ENCODE peak calls at places on chromosomes 13 and 19, in six cellular contexts. One of them, this sample, is unnamed.

GRCh38 chr19:12806242-12807131 is at the start of gene RNASEH2A:
- DNase-seq in stimulated activated CD4-positive, alpha-beta T cell treated with anti-CD3 and anti-CD28 coated beads, Interleukin-4, amount 100 ng/mL, for 4 hours: peak
- DNase-seq in esophagus squamous epithelium: no peak
- DNase-seq in Peyer's patch: peak
- DNase-seq in cardiac fibroblast: peak
- DNase-seq in fibroblast of lung: peak
- DNase-seq in this sample: peak

GRCh38 chr13:51832471-51833152 is 12.4 kb downstream of the TMEM272 start:
- DNase-seq in esophagus squamous epithelium: no peak
- DNase-seq in Peyer's patch: peak
- DNase-seq in fibroblast of lung: peak
- DNase-seq in stimulated activated CD4-positive, alpha-beta T cell treated with anti-CD3 and anti-CD28 coated beads, Interleukin-4, amount 100 ng/mL, for 4 hours: peak
- DNase-seq in cardiac fibroblast: peak
- DNase-seq in this sample: peak

GRCh38 chr19:8578642-8579265 is 1.5 kb upstream of the MYO1F start:
- DNase-seq in esophagus squamous epithelium: no peak
- DNase-seq in cardiac fibroblast: peak
- DNase-seq in fibroblast of lung: peak
- DNase-seq in stimulated activated CD4-positive, alpha-beta T cell treated with anti-CD3 and anti-CD28 coated beads, Interleukin-4, amount 100 ng/mL, for 4 hours: peak
- DNase-seq in Peyer's patch: peak
- DNase-seq in this sample: peak

GRCh38 chr19:42114412-42114811 is 17.8 kb downstream of the POU2F2 start:
- DNase-seq in cardiac fibroblast: no peak
- DNase-seq in stimulated activated CD4-positive, alpha-beta T cell treated with anti-CD3 and anti-CD28 coated beads, Interleukin-4, amount 100 ng/mL, for 4 hours: no peak
- DNase-seq in Peyer's patch: peak
- DNase-seq in fibroblast of lung: no peak
- DNase-seq in esophagus squamous epithelium: no peak
- DNase-seq in this sample: no peak

GRCh38 chr13:67101730-67102467 is 128.2 kb downstream of the PCDH9 start:
- DNase-seq in stimulated activated CD4-positive, alpha-beta T cell treated with anti-CD3 and anti-CD28 coated beads, Interleukin-4, amount 100 ng/mL, for 4 hours: no peak
- DNase-seq in Peyer's patch: no peak
- DNase-seq in cardiac fibroblast: no peak
- DNase-seq in fibroblast of lung: peak
- DNase-seq in esophagus squamous epithelium: no peak
- DNase-seq in this sample: no peak

GRCh38 chr19:13057147-13057572 is 45.5 kb downstream of the LYL1 start:
- DNase-seq in stimulated activated CD4-positive, alpha-beta T cell treated with anti-CD3 and anti-CD28 coated beads, Interleukin-4, amount 100 ng/mL, for 4 hours: no peak
- DNase-seq in Peyer's patch: no peak
- DNase-seq in fibroblast of lung: no peak
- DNase-seq in cardiac fibroblast: no peak
- DNase-seq in esophagus squamous epithelium: no peak
- DNase-seq in this sample: no peak

GRCh38 chr13:21541271-21541670 is 62.7 kb downstream of the MICU2 start:
- DNase-seq in Peyer's patch: no peak
- DNase-seq in fibroblast of lung: no peak
- DNase-seq in cardiac fibroblast: no peak
- DNase-seq in esophagus squamous epithelium: no peak
- DNase-seq in stimulated activated CD4-positive, alpha-beta T cell treated with anti-CD3 and anti-CD28 coated beads, Interleukin-4, amount 100 ng/mL, for 4 hours: no peak
- DNase-seq in this sample: no peak

GRCh38 chr19:48689438-48689837 is 6.3 kb upstream of the FUT2 start:
- DNase-seq in stimulated activated CD4-positive, alpha-beta T cell treated with anti-CD3 and anti-CD28 coated beads, Interleukin-4, amount 100 ng/mL, for 4 hours: no peak
- DNase-seq in fibroblast of lung: no peak
- DNase-seq in esophagus squamous epithelium: no peak
- DNase-seq in Peyer's patch: no peak
- DNase-seq in cardiac fibroblast: no peak
- DNase-seq in this sample: no peak

GRCh38 chr19:16161848-16162247 is 11.5 kb downstream of the CIB3 start:
- DNase-seq in stimulated activated CD4-positive, alpha-beta T cell treated with anti-CD3 and anti-CD28 coated beads, Interleukin-4, amount 100 ng/mL, for 4 hours: no peak
- DNase-seq in Peyer's patch: no peak
- DNase-seq in esophagus squamous epithelium: no peak
- DNase-seq in fibroblast of lung: peak
- DNase-seq in cardiac fibroblast: peak
- DNase-seq in this sample: no peak

GRCh38 chr19:43620061-43621001 is 902 bp upstream of the ZNF428 start:
- DNase-seq in esophagus squamous epithelium: no peak
- DNase-seq in fibroblast of lung: no peak
- DNase-seq in stimulated activated CD4-positive, alpha-beta T cell treated with anti-CD3 and anti-CD28 coated beads, Interleukin-4, amount 100 ng/mL, for 4 hours: no peak
- DNase-seq in Peyer's patch: no peak
- DNase-seq in cardiac fibroblast: no peak
- DNase-seq in this sample: no peak

GRCh38 chr13:76965759-76966421 is 17.6 kb downstream of the ACOD1 start:
- DNase-seq in esophagus squamous epithelium: no peak
- DNase-seq in stimulated activated CD4-positive, alpha-beta T cell treated with anti-CD3 and anti-CD28 coated beads, Interleukin-4, amount 100 ng/mL, for 4 hours: no peak
- DNase-seq in fibroblast of lung: peak
- DNase-seq in Peyer's patch: peak
- DNase-seq in cardiac fibroblast: peak
- DNase-seq in this sample: peak

GRCh38 chr13:46113596-46113995 is 8.8 kb upstream of the CPB2 start:
- DNase-seq in stimulated activated CD4-positive, alpha-beta T cell treated with anti-CD3 and anti-CD28 coated beads, Interleukin-4, amount 100 ng/mL, for 4 hours: no peak
- DNase-seq in fibroblast of lung: peak
- DNase-seq in cardiac fibroblast: peak
- DNase-seq in esophagus squamous epithelium: no peak
- DNase-seq in Peyer's patch: no peak
- DNase-seq in this sample: peak

GRCh38 chr19:55156202-55157063 is 1.1 kb downstream of the TNNI3 start:
- DNase-seq in Peyer's patch: peak
- DNase-seq in esophagus squamous epithelium: no peak
- DNase-seq in fibroblast of lung: peak
- DNase-seq in stimulated activated CD4-positive, alpha-beta T cell treated with anti-CD3 and anti-CD28 coated beads, Interleukin-4, amount 100 ng/mL, for 4 hours: no peak
- DNase-seq in cardiac fibroblast: peak
- DNase-seq in this sample: peak

GRCh38 chr19:13026478-13026999 is 31.3 kb downstream of the NFIX start:
- DNase-seq in fibroblast of lung: peak
- DNase-seq in stimulated activated CD4-positive, alpha-beta T cell treated with anti-CD3 and anti-CD28 coated beads, Interleukin-4, amount 100 ng/mL, for 4 hours: no peak
- DNase-seq in cardiac fibroblast: peak
- DNase-seq in Peyer's patch: no peak
- DNase-seq in esophagus squamous epithelium: no peak
- DNase-seq in this sample: no peak

GRCh38 chr19:41426952-41427646 is at the start of gene B3GNT8:
- DNase-seq in esophagus squamous epithelium: peak
- DNase-seq in fibroblast of lung: peak
- DNase-seq in cardiac fibroblast: peak
- DNase-seq in stimulated activated CD4-positive, alpha-beta T cell treated with anti-CD3 and anti-CD28 coated beads, Interleukin-4, amount 100 ng/mL, for 4 hours: peak
- DNase-seq in Peyer's patch: peak
- DNase-seq in this sample: peak

GRCh38 chr13:49908637-49909036 is 27.5 kb downstream of the SPRYD7 start:
- DNase-seq in fibroblast of lung: no peak
- DNase-seq in esophagus squamous epithelium: no peak
- DNase-seq in cardiac fibroblast: no peak
- DNase-seq in Peyer's patch: no peak
- DNase-seq in stimulated activated CD4-positive, alpha-beta T cell treated with anti-CD3 and anti-CD28 coated beads, Interleukin-4, amount 100 ng/mL, for 4 hours: no peak
- DNase-seq in this sample: peak

GRCh38 chr19:17385878-17386611 is 8.0 kb downstream of the CCDC194 start:
- DNase-seq in stimulated activated CD4-positive, alpha-beta T cell treated with anti-CD3 and anti-CD28 coated beads, Interleukin-4, amount 100 ng/mL, for 4 hours: peak
- DNase-seq in esophagus squamous epithelium: no peak
- DNase-seq in cardiac fibroblast: peak
- DNase-seq in fibroblast of lung: peak
- DNase-seq in Peyer's patch: peak
- DNase-seq in this sample: peak

GRCh38 chr19:57978586-57979289 is 4.4 kb upstream of the C19orf18 start:
- DNase-seq in Peyer's patch: no peak
- DNase-seq in cardiac fibroblast: no peak
- DNase-seq in stimulated activated CD4-positive, alpha-beta T cell treated with anti-CD3 and anti-CD28 coated beads, Interleukin-4, amount 100 ng/mL, for 4 hours: no peak
- DNase-seq in esophagus squamous epithelium: no peak
- DNase-seq in fibroblast of lung: peak
- DNase-seq in this sample: no peak

GRCh38 chr19:31528261-31528660 is 179.0 kb upstream of the TSHZ3 start:
- DNase-seq in cardiac fibroblast: no peak
- DNase-seq in esophagus squamous epithelium: no peak
- DNase-seq in stimulated activated CD4-positive, alpha-beta T cell treated with anti-CD3 and anti-CD28 coated beads, Interleukin-4, amount 100 ng/mL, for 4 hours: no peak
- DNase-seq in Peyer's patch: no peak
- DNase-seq in fibroblast of lung: no peak
- DNase-seq in this sample: no peak

GRCh38 chr19:44912854-44913253 is 1.6 kb upstream of the APOC1 start:
- DNase-seq in fibroblast of lung: no peak
- DNase-seq in stimulated activated CD4-positive, alpha-beta T cell treated with anti-CD3 and anti-CD28 coated beads, Interleukin-4, amount 100 ng/mL, for 4 hours: no peak
- DNase-seq in cardiac fibroblast: peak
- DNase-seq in esophagus squamous epithelium: no peak
- DNase-seq in Peyer's patch: no peak
- DNase-seq in this sample: no peak

GRCh38 chr13:45447050-45447661 is 17.6 kb upstream of the COG3 start:
- DNase-seq in cardiac fibroblast: no peak
- DNase-seq in Peyer's patch: no peak
- DNase-seq in fibroblast of lung: no peak
- DNase-seq in stimulated activated CD4-positive, alpha-beta T cell treated with anti-CD3 and anti-CD28 coated beads, Interleukin-4, amount 100 ng/mL, for 4 hours: no peak
- DNase-seq in esophagus squamous epithelium: no peak
- DNase-seq in this sample: no peak

GRCh38 chr13:100529666-100530065 is 58.9 kb downstream of the GGACT start:
- DNase-seq in fibroblast of lung: no peak
- DNase-seq in stimulated activated CD4-positive, alpha-beta T cell treated with anti-CD3 and anti-CD28 coated beads, Interleukin-4, amount 100 ng/mL, for 4 hours: no peak
- DNase-seq in esophagus squamous epithelium: no peak
- DNase-seq in cardiac fibroblast: no peak
- DNase-seq in Peyer's patch: no peak
- DNase-seq in this sample: no peak

GRCh38 chr19:47447470-47448359 is 24.0 kb downstream of the SLC8A2 start:
- DNase-seq in fibroblast of lung: peak
- DNase-seq in esophagus squamous epithelium: no peak
- DNase-seq in Peyer's patch: no peak
- DNase-seq in stimulated activated CD4-positive, alpha-beta T cell treated with anti-CD3 and anti-CD28 coated beads, Interleukin-4, amount 100 ng/mL, for 4 hours: peak
- DNase-seq in cardiac fibroblast: peak
- DNase-seq in this sample: peak

GRCh38 chr19:54325194-54325621 is 12.2 kb upstream of the LILRA5 start:
- DNase-seq in esophagus squamous epithelium: no peak
- DNase-seq in fibroblast of lung: no peak
- DNase-seq in stimulated activated CD4-positive, alpha-beta T cell treated with anti-CD3 and anti-CD28 coated beads, Interleukin-4, amount 100 ng/mL, for 4 hours: peak
- DNase-seq in Peyer's patch: peak
- DNase-seq in cardiac fibroblast: peak
- DNase-seq in this sample: peak

GRCh38 chr13:24214528-24214927 is 54.0 kb downstream of the SPATA13 start:
- DNase-seq in stimulated activated CD4-positive, alpha-beta T cell treated with anti-CD3 and anti-CD28 coated beads, Interleukin-4, amount 100 ng/mL, for 4 hours: no peak
- DNase-seq in esophagus squamous epithelium: no peak
- DNase-seq in Peyer's patch: no peak
- DNase-seq in fibroblast of lung: no peak
- DNase-seq in cardiac fibroblast: no peak
- DNase-seq in this sample: no peak

GRCh38 chr19:43524922-43525835 is 1.8 kb downstream of the ETHE1 start:
- DNase-seq in cardiac fibroblast: peak
- DNase-seq in fibroblast of lung: peak
- DNase-seq in Peyer's patch: peak
- DNase-seq in stimulated activated CD4-positive, alpha-beta T cell treated with anti-CD3 and anti-CD28 coated beads, Interleukin-4, amount 100 ng/mL, for 4 hours: peak
- DNase-seq in esophagus squamous epithelium: no peak
- DNase-seq in this sample: peak

GRCh38 chr13:57557979-57558529 is 73.5 kb upstream of the PCDH17 start:
- DNase-seq in esophagus squamous epithelium: no peak
- DNase-seq in stimulated activated CD4-positive, alpha-beta T cell treated with anti-CD3 and anti-CD28 coated beads, Interleukin-4, amount 100 ng/mL, for 4 hours: no peak
- DNase-seq in Peyer's patch: no peak
- DNase-seq in cardiac fibroblast: no peak
- DNase-seq in fibroblast of lung: peak
- DNase-seq in this sample: peak

GRCh38 chr19:19510432-19510831 is 4.9 kb downstream of the TSSK6 start:
- DNase-seq in fibroblast of lung: no peak
- DNase-seq in stimulated activated CD4-positive, alpha-beta T cell treated with anti-CD3 and anti-CD28 coated beads, Interleukin-4, amount 100 ng/mL, for 4 hours: no peak
- DNase-seq in cardiac fibroblast: peak
- DNase-seq in Peyer's patch: no peak
- DNase-seq in esophagus squamous epithelium: no peak
- DNase-seq in this sample: no peak

GRCh38 chr13:28488376-28489005 is 6.4 kb downstream of the FLT1 start:
- DNase-seq in stimulated activated CD4-positive, alpha-beta T cell treated with anti-CD3 and anti-CD28 coated beads, Interleukin-4, amount 100 ng/mL, for 4 hours: no peak
- DNase-seq in Peyer's patch: no peak
- DNase-seq in fibroblast of lung: no peak
- DNase-seq in cardiac fibroblast: no peak
- DNase-seq in esophagus squamous epithelium: no peak
- DNase-seq in this sample: no peak

GRCh38 chr13:102707465-102707864 is 12.6 kb upstream of the METTL21C start:
- DNase-seq in stimulated activated CD4-positive, alpha-beta T cell treated with anti-CD3 and anti-CD28 coated beads, Interleukin-4, amount 100 ng/mL, for 4 hours: no peak
- DNase-seq in Peyer's patch: no peak
- DNase-seq in cardiac fibroblast: peak
- DNase-seq in esophagus squamous epithelium: no peak
- DNase-seq in fibroblast of lung: peak
- DNase-seq in this sample: peak

GRCh38 chr13:72072223-72072622 is 205.2 kb upstream of the DACH1 start:
- DNase-seq in fibroblast of lung: no peak
- DNase-seq in Peyer's patch: no peak
- DNase-seq in cardiac fibroblast: no peak
- DNase-seq in stimulated activated CD4-positive, alpha-beta T cell treated with anti-CD3 and anti-CD28 coated beads, Interleukin-4, amount 100 ng/mL, for 4 hours: no peak
- DNase-seq in esophagus squamous epithelium: no peak
- DNase-seq in this sample: no peak

GRCh38 chr19:57974434-57974833 is at the start of gene C19orf18:
- DNase-seq in stimulated activated CD4-positive, alpha-beta T cell treated with anti-CD3 and anti-CD28 coated beads, Interleukin-4, amount 100 ng/mL, for 4 hours: no peak
- DNase-seq in Peyer's patch: no peak
- DNase-seq in fibroblast of lung: no peak
- DNase-seq in cardiac fibroblast: no peak
- DNase-seq in esophagus squamous epithelium: no peak
- DNase-seq in this sample: no peak

GRCh38 chr19:1098177-1099051 is 3.2 kb upstream of the POLR2E start:
- DNase-seq in stimulated activated CD4-positive, alpha-beta T cell treated with anti-CD3 and anti-CD28 coated beads, Interleukin-4, amount 100 ng/mL, for 4 hours: no peak
- DNase-seq in esophagus squamous epithelium: no peak
- DNase-seq in fibroblast of lung: no peak
- DNase-seq in Peyer's patch: peak
- DNase-seq in cardiac fibroblast: no peak
- DNase-seq in this sample: no peak

GRCh38 chr19:51138549-51138979 is 3.5 kb upstream of the SIGLEC7 start:
- DNase-seq in fibroblast of lung: no peak
- DNase-seq in esophagus squamous epithelium: no peak
- DNase-seq in stimulated activated CD4-positive, alpha-beta T cell treated with anti-CD3 and anti-CD28 coated beads, Interleukin-4, amount 100 ng/mL, for 4 hours: no peak
- DNase-seq in cardiac fibroblast: peak
- DNase-seq in Peyer's patch: peak
- DNase-seq in this sample: no peak

GRCh38 chr19:1086618-1087017 is 8.6 kb downstream of the POLR2E start:
- DNase-seq in cardiac fibroblast: no peak
- DNase-seq in fibroblast of lung: no peak
- DNase-seq in Peyer's patch: no peak
- DNase-seq in esophagus squamous epithelium: no peak
- DNase-seq in stimulated activated CD4-positive, alpha-beta T cell treated with anti-CD3 and anti-CD28 coated beads, Interleukin-4, amount 100 ng/mL, for 4 hours: no peak
- DNase-seq in this sample: no peak

GRCh38 chr19:45344621-45345505 is 4.3 kb downstream of the KLC3 start:
- DNase-seq in Peyer's patch: no peak
- DNase-seq in esophagus squamous epithelium: no peak
- DNase-seq in stimulated activated CD4-positive, alpha-beta T cell treated with anti-CD3 and anti-CD28 coated beads, Interleukin-4, amount 100 ng/mL, for 4 hours: no peak
- DNase-seq in fibroblast of lung: no peak
- DNase-seq in cardiac fibroblast: no peak
- DNase-seq in this sample: no peak

GRCh38 chr13:82116422-82116989 is 1765.8 kb downstream of the SLITRK1 start:
- DNase-seq in esophagus squamous epithelium: no peak
- DNase-seq in Peyer's patch: no peak
- DNase-seq in fibroblast of lung: no peak
- DNase-seq in stimulated activated CD4-positive, alpha-beta T cell treated with anti-CD3 and anti-CD28 coated beads, Interleukin-4, amount 100 ng/mL, for 4 hours: no peak
- DNase-seq in cardiac fibroblast: no peak
- DNase-seq in this sample: peak

GRCh38 chr13:60227168-60227567 is 63.4 kb upstream of the DIAPH3 start:
- DNase-seq in Peyer's patch: no peak
- DNase-seq in esophagus squamous epithelium: no peak
- DNase-seq in stimulated activated CD4-positive, alpha-beta T cell treated with anti-CD3 and anti-CD28 coated beads, Interleukin-4, amount 100 ng/mL, for 4 hours: no peak
- DNase-seq in fibroblast of lung: peak
- DNase-seq in cardiac fibroblast: no peak
- DNase-seq in this sample: no peak

GRCh38 chr19:54030895-54031586 is 32.7 kb downstream of the VSTM1 start:
- DNase-seq in Peyer's patch: no peak
- DNase-seq in stimulated activated CD4-positive, alpha-beta T cell treated with anti-CD3 and anti-CD28 coated beads, Interleukin-4, amount 100 ng/mL, for 4 hours: no peak
- DNase-seq in fibroblast of lung: no peak
- DNase-seq in esophagus squamous epithelium: no peak
- DNase-seq in cardiac fibroblast: peak
- DNase-seq in this sample: peak

This sample was measured in A673.